ENCODE peak calls at places on chromosomes 12 and 14, in eight cellular contexts. U is amniotic stem cell; K is stimulated activated CD8-positive, alpha-beta memory T cell treated with anti-CD3 and anti-CD28 coated beads, Interleukin-12 subunit alpha, Interleukin-12 subunit beta, amount 100 ng/mL, for 1 hour; O is kidney tubule cell; S is CD8-positive, alpha-beta T cell; B is left ventricle myocardium superior; Z is M059J; T is fibroblast of mammary gland. M is an unnamed sample.
A peak's percentile ranks its signal among the peaks of the same experiment; 100 is the strongest.

GRCh38 chr14:98954347-98955000 is 317.5 kb downstream of the BCL11B start:
- DNase-seq in K (no peak), S (no peak), T (peak; percentile 13), Z (no peak), B (no peak), U (no peak), O (no peak), M (no peak)

GRCh38 chr14:77036484-77037337 is 8.2 kb upstream of the IRF2BPL start:
- DNase-seq in U (no peak), Z (no peak), O (no peak), K (no peak), S (no peak), B (no peak), T (no peak), M (no peak)

GRCh38 chr14:20434701-20435453 is 1.1 kb downstream of the KLHL33 start:
- DNase-seq in T (no peak), U (no peak), S (no peak), K (no peak), O (no peak), B (peak; percentile 80), Z (no peak), M (peak; percentile 62)

GRCh38 chr14:23513005-23513412 is 38.6 kb downstream of the ZFHX2 start:
- DNase-seq in Z (no peak), S (no peak), K (no peak), O (no peak), B (peak; percentile 19), U (no peak), T (no peak), M (no peak)

GRCh38 chr12:127489055-127489454 is 777.9 kb upstream of the TMEM132C start:
- DNase-seq in T (no peak), S (no peak), U (no peak), B (no peak), O (peak; percentile 17), Z (no peak), K (no peak), M (no peak)

GRCh38 chr12:53210843-53211242 is 3.8 kb upstream of the ITGB7 start:
- DNase-seq in Z (no peak), U (no peak), K (no peak), S (no peak), B (no peak), T (no peak), O (no peak), M (no peak)

GRCh38 chr14:44497148-44497547 is 9.9 kb downstream of the FSCB start:
- DNase-seq in B (no peak), T (no peak), K (no peak), S (no peak), Z (no peak), O (no peak), U (no peak), M (no peak)

GRCh38 chr12:9694220-9694619 is 24.7 kb downstream of the CLEC2D start:
- DNase-seq in S (no peak), U (no peak), K (no peak), B (no peak), Z (no peak), O (no peak), T (no peak), M (no peak)

GRCh38 chr14:64200170-64200569 is 94.0 kb downstream of the ESR2 start:
- DNase-seq in K (no peak), O (no peak), U (no peak), B (peak; percentile 79), S (no peak), T (no peak), Z (no peak), M (peak; percentile 70)

GRCh38 chr12:38695057-38695456 is 210.3 kb downstream of the CPNE8 start:
- DNase-seq in S (no peak), K (no peak), T (no peak), Z (no peak), B (no peak), U (no peak), O (no peak), M (no peak)

GRCh38 chr12:70078161-70078560 is 165.1 kb upstream of the CNOT2 start:
- DNase-seq in Z (no peak), T (no peak), B (no peak), K (no peak), S (no peak), U (no peak), O (no peak), M (no peak)

GRCh38 chr12:102021540-102022246 is 40.1 kb downstream of the WASHC3 start:
- DNase-seq in T (no peak), Z (peak; percentile 46), B (no peak), S (no peak), U (no peak), O (no peak), K (no peak), M (no peak)

GRCh38 chr12:57000393-57000792 is 6.0 kb downstream of the ZBTB39 start:
- DNase-seq in B (no peak), T (no peak), Z (no peak), S (no peak), O (peak; percentile 79), U (no peak), K (no peak), M (no peak)

GRCh38 chr14:105861985-105862465 is 335.6 kb downstream of the TMEM121 start:
- DNase-seq in K (no peak), T (no peak), O (no peak), B (peak; percentile 7), Z (no peak), S (peak; percentile 35), U (no peak), M (peak; percentile 3)

GRCh38 chr12:130764073-130764472 is 48.0 kb upstream of the RIMBP2 start:
- DNase-seq in K (no peak), U (no peak), T (peak; percentile 30), B (no peak), Z (peak; percentile 4), S (no peak), O (no peak), M (no peak)

GRCh38 chr14:50953497-50953896 is 9.2 kb upstream of the PYGL start:
- DNase-seq in K (no peak), Z (no peak), B (no peak), S (no peak), U (no peak), O (no peak), T (no peak), M (no peak)

GRCh38 chr12:121651381-121651780 is 18.1 kb downstream of the MORN3 start:
- DNase-seq in S (no peak), T (no peak), B (no peak), O (no peak), Z (no peak), K (no peak), U (no peak), M (no peak)

GRCh38 chr14:22554706-22555572 is 34.1 kb downstream of the DAD1 start:
- DNase-seq in K (no peak), O (no peak), S (peak; percentile 27), Z (no peak), T (no peak), U (no peak), B (no peak), M (no peak)

GRCh38 chr14:99605299-99605961 is 1.4 kb upstream of the CCDC85C start:
- DNase-seq in Z (peak; percentile 67), K (peak; percentile 66), U (peak; percentile 15), T (peak; percentile 40), O (peak; percentile 70), B (peak; percentile 80), S (peak; percentile 79), M (peak; percentile 59)

GRCh38 chr12:5898874-5899273 is 46.2 kb downstream of the ANO2 start:
- DNase-seq in U (no peak), T (no peak), K (no peak), O (no peak), S (no peak), Z (peak; percentile 11), B (no peak), M (no peak)

GRCh38 chr12:104840262-104840661 is 117.8 kb downstream of the SLC41A2 start:
- DNase-seq in B (no peak), Z (no peak), T (no peak), O (no peak), U (no peak), K (no peak), S (no peak), M (no peak)

GRCh38 chr12:121792607-121793500 is 634 bp downstream of the RHOF start:
- DNase-seq in U (no peak), K (no peak), B (peak; percentile 80), Z (no peak), S (peak; percentile 64), T (no peak), O (peak; percentile 52), M (peak; percentile 54)

GRCh38 chr12:37548266-37548805 is 768.2 kb upstream of the ALG10B start:
- DNase-seq in S (no peak), T (no peak), K (no peak), B (no peak), U (no peak), O (no peak), Z (no peak), M (no peak)

GRCh38 chr12:114911196-114911595 is 227.2 kb upstream of the TBX3 start:
- DNase-seq in O (no peak), S (no peak), B (no peak), U (no peak), Z (peak; percentile 74), T (no peak), K (no peak), M (no peak)

GRCh38 chr14:23121401-23121800 is 2.3 kb upstream of the CEBPE start:
- DNase-seq in O (peak; percentile 79), T (peak; percentile 62), Z (peak; percentile 83), U (no peak), B (no peak), K (no peak), S (no peak), M (no peak)

GRCh38 chr14:24113379-24113800 is 1.2 kb upstream of the DCAF11 start:
- DNase-seq in T (no peak), B (no peak), O (no peak), U (no peak), S (no peak), Z (no peak), K (no peak), M (no peak)

GRCh38 chr12:124391340-124392261 is 96.7 kb downstream of the RFLNA start:
- DNase-seq in Z (peak; percentile 86), T (peak; percentile 67), S (peak; percentile 55), B (peak; percentile 81), O (peak; percentile 86), K (no peak), U (peak; percentile 30), M (peak; percentile 69)

GRCh38 chr12:20865873-20866272 is 55.4 kb downstream of the SLCO1B3 start:
- DNase-seq in T (no peak), K (no peak), S (no peak), O (no peak), Z (peak; percentile 62), B (no peak), U (no peak), M (no peak)

GRCh38 chr12:3225154-3225795 is 148.1 kb downstream of the TSPAN9 start:
- DNase-seq in O (no peak), S (no peak), B (peak; percentile 46), Z (peak; percentile 58), U (peak; percentile 29), K (no peak), T (peak; percentile 78), M (no peak)

GRCh38 chr12:120257041-120257821 is 8.3 kb downstream of the PXN start:
- DNase-seq in O (peak; percentile 68), K (no peak), T (peak; percentile 96), B (peak; percentile 81), Z (peak; percentile 86), U (peak; percentile 81), S (no peak), M (peak; percentile 74)

GRCh38 chr12:67426067-67426466 is 156.9 kb downstream of the CAND1 start:
- DNase-seq in B (no peak), T (peak; percentile 83), U (no peak), K (no peak), S (no peak), Z (peak; percentile 88), O (peak; percentile 87), M (no peak)

GRCh38 chr12:2683283-2684025 is 111.3 kb upstream of the FKBP4 start:
- DNase-seq in B (no peak), U (no peak), Z (no peak), O (no peak), K (no peak), S (no peak), T (peak; percentile 18), M (no peak)

GRCh38 chr12:82855872-82856271 is 169.2 kb downstream of the TMTC2 start:
- DNase-seq in S (no peak), K (no peak), U (no peak), Z (no peak), B (no peak), O (peak; percentile 57), T (no peak), M (no peak)

GRCh38 chr14:61925043-61925442 is 162.8 kb downstream of the SNAPC1 start:
- DNase-seq in Z (peak; percentile 64), T (no peak), K (no peak), U (no peak), S (no peak), B (no peak), O (peak; percentile 80), M (no peak)